ENCODE peak calls at places on chromosomes 11 and 22, in four cellular contexts. One of them, this sample, is unnamed.

GRCh38 chr11:35373284-35373933 is 45.9 kb downstream of the SLC1A2 start:
- DNase-seq in WTC11: no peak
- DNase-seq in HepG2: peak; percentile 28
- DNase-seq in K562: no peak
- DNase-seq in this sample: peak; percentile 86

GRCh38 chr11:108960498-108960897 is 295.6 kb downstream of the DDX10 start:
- DNase-seq in HepG2: no peak
- DNase-seq in WTC11: peak; percentile 29
- DNase-seq in K562: no peak
- DNase-seq in this sample: no peak

GRCh38 chr11:29280452-29280851 is 736.4 kb downstream of the KCNA4 start:
- DNase-seq in K562: no peak
- DNase-seq in WTC11: no peak
- DNase-seq in HepG2: no peak
- DNase-seq in this sample: peak; percentile 47

GRCh38 chr11:80365315-80365714 is 924.5 kb upstream of the TENM4 start:
- DNase-seq in K562: no peak
- DNase-seq in WTC11: no peak
- DNase-seq in HepG2: no peak
- DNase-seq in this sample: no peak

GRCh38 chr22:31394326-31394725 is 5.1 kb upstream of the DRG1 start:
- DNase-seq in WTC11: no peak
- DNase-seq in HepG2: no peak
- DNase-seq in K562: no peak
- DNase-seq in this sample: no peak

GRCh38 chr11:70531281-70532065 is 133.1 kb downstream of the CTTN start:
- DNase-seq in HepG2: no peak
- DNase-seq in WTC11: no peak
- DNase-seq in K562: no peak
- DNase-seq in this sample: no peak

GRCh38 chr11:71461696-71462095 is 8.7 kb downstream of the NADSYN1 start:
- DNase-seq in HepG2: no peak
- DNase-seq in WTC11: no peak
- DNase-seq in K562: no peak
- DNase-seq in this sample: no peak

GRCh38 chr11:120908521-120909181 is 115.3 kb upstream of the TBCEL start:
- DNase-seq in HepG2: no peak
- DNase-seq in WTC11: no peak
- DNase-seq in K562: no peak
- DNase-seq in this sample: no peak

GRCh38 chr11:8056810-8057463 is 24.1 kb upstream of the TUB start:
- DNase-seq in WTC11: no peak
- DNase-seq in HepG2: no peak
- DNase-seq in K562: no peak
- DNase-seq in this sample: no peak

GRCh38 chr22:40426671-40427070 is 56.3 kb downstream of the SGSM3 start:
- DNase-seq in WTC11: no peak
- DNase-seq in HepG2: no peak
- DNase-seq in K562: no peak
- DNase-seq in this sample: no peak

GRCh38 chr11:17782145-17782544 is 47.6 kb downstream of the KCNC1 start:
- DNase-seq in HepG2: no peak
- DNase-seq in K562: no peak
- DNase-seq in WTC11: no peak
- DNase-seq in this sample: no peak

GRCh38 chr11:17781626-17782025 is 47.0 kb downstream of the KCNC1 start:
- DNase-seq in WTC11: no peak
- DNase-seq in HepG2: no peak
- DNase-seq in K562: no peak
- DNase-seq in this sample: no peak

GRCh38 chr11:17783878-17784277 is 49.3 kb downstream of the KCNC1 start:
- DNase-seq in HepG2: no peak
- DNase-seq in WTC11: no peak
- DNase-seq in K562: no peak
- DNase-seq in this sample: no peak

GRCh38 chr11:17781221-17781620 is 46.6 kb downstream of the KCNC1 start:
- DNase-seq in HepG2: no peak
- DNase-seq in K562: no peak
- DNase-seq in WTC11: no peak
- DNase-seq in this sample: no peak

GRCh38 chr11:17782938-17783337 is 48.4 kb downstream of the KCNC1 start:
- DNase-seq in WTC11: no peak
- DNase-seq in K562: no peak
- DNase-seq in HepG2: no peak
- DNase-seq in this sample: no peak
- TF ChIP-seq ESRRA in WTC11: no peak
- TF ChIP-seq ESRRA in K562: no peak
- TF ChIP-seq ESRRA in HepG2: no peak
- TF ChIP-seq ESRRA in this sample: no peak

DNA sequence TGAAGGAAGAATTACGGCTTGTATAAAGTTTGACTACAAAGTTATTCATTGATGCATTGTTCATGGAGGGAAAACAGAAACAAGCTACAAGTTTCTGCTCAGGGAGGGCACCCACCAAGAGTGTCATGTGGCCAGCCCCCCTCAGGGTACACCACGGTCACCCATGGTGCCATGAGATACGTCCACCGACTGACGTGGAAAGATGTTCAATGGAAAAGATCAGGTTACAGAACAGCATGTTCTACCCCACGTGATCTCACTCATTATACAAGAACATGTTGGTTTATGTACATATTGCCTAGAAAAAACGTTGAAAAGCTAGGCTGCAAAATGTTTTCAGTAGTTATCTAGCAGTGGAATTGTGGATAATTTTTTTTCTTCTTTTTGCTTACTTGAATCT is 22.3 kb downstream of the RCN1 start:
- DNase-seq in WTC11: no peak
- DNase-seq in HepG2: no peak
- DNase-seq in K562: no peak
- DNase-seq in this sample: no peak
- TF ChIP-seq ESRRA in WTC11: no peak
- TF ChIP-seq ESRRA in HepG2: no peak
- TF ChIP-seq ESRRA in K562: no peak
- TF ChIP-seq ESRRA in this sample: no peak

DNA sequence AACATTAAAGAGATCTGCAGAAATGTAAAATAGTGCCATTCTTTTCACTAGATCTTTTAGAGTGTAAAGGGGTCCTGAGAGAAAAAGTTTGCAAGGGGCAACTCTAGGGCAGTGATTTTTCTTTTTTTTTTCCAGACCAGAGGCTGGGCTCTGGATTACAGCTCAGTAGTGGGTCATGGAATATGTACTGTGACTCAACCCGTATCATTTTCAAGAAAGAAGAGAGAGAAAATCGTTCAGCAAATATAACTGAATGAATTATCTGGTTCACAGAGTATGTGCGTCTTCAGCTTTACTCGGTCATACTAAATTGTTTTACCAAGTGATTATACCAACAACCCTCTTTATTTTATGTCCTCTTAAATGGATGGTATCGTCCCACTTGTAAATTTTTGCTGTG is 3.8 kb downstream of the CEP57 start:
- DNase-seq in WTC11: no peak
- DNase-seq in HepG2: no peak
- DNase-seq in K562: no peak
- DNase-seq in this sample: no peak
- TF ChIP-seq ESRRA in WTC11: no peak
- TF ChIP-seq ESRRA in HepG2: no peak
- TF ChIP-seq ESRRA in K562: no peak
- TF ChIP-seq ESRRA in this sample: no peak

GRCh38 chr11:95091663-95092062 is 2.0 kb downstream of the ENDOD1 start:
- DNase-seq in K562: no peak
- DNase-seq in HepG2: no peak
- DNase-seq in WTC11: no peak
- DNase-seq in this sample: no peak

GRCh38 chr11:95087171-95087570 is 2.5 kb upstream of the ENDOD1 start:
- DNase-seq in WTC11: no peak
- DNase-seq in HepG2: no peak
- DNase-seq in K562: no peak
- DNase-seq in this sample: no peak

GRCh38 chr11:95088946-95089619 is 563 bp upstream of the ENDOD1 start:
- DNase-seq in K562: no peak
- DNase-seq in WTC11: no peak
- DNase-seq in HepG2: no peak
- DNase-seq in this sample: peak; percentile 11

GRCh38 chr11:95092549-95093324 is 3.1 kb downstream of the ENDOD1 start:
- DNase-seq in K562: peak; percentile 35
- DNase-seq in HepG2: peak; percentile 85
- DNase-seq in WTC11: no peak
- DNase-seq in this sample: peak; percentile 46

DNA sequence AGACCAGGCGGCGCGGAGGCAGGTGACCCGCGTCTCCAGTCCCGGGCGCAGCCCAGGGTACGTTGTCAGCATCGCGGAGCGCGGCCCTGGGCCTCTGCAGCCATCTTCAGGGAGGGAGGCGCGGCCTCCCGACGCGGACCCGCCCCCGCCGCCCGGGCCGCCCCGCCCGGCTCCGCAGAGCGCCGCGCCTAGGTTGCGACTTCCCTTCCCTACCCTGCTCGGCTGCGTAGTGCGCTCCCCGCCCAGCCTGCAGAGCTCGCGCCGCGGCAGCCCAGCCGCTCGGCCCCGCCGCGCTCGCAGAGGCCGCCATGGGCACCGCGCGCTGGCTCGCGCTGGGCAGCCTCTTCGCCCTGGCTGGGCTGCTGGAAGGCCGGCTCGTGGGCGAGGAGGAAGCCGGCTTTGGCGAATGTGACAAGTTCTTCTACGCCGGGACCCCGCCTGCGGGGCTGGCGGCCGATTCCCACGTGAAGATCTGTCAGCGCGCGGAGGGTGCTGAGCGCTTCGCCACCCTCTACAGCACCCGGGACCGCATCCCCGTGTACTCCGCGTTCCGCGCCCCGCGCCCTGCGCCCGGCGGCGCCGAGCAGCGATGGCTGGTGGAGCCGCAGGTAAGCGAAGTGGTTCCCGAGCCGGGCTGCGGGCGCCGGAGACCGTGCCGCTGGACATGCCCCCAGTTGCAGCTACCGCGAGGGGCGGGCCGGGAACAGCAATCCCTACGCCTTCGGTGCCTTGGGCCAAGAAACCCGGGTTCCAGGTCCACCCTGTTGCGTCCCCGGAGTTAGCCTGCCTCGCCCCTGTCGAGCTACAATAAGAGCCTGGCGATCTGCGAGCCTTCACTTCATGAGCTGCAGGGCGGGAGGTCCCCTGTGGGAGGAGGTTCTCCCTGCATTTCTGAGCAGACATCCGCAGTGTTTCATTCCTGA is at the start of gene ENDOD1:
- DNase-seq in HepG2: peak; percentile 57
- DNase-seq in WTC11: peak; percentile 82
- DNase-seq in K562: peak; percentile 89
- DNase-seq in this sample: peak; percentile 75
- TF ChIP-seq ESRRA in HepG2: no peak
- TF ChIP-seq ESRRA in WTC11: peak; percentile 43
- TF ChIP-seq ESRRA in K562: no peak
- TF ChIP-seq ESRRA in this sample: no peak

GRCh38 chr11:83566948-83567347 is 280.8 kb upstream of the CCDC90B start:
- DNase-seq in HepG2: no peak
- DNase-seq in WTC11: no peak
- DNase-seq in K562: no peak
- DNase-seq in this sample: no peak
- TF ChIP-seq ESRRA in HepG2: no peak
- TF ChIP-seq ESRRA in WTC11: no peak
- TF ChIP-seq ESRRA in K562: no peak
- TF ChIP-seq ESRRA in this sample: no peak

GRCh38 chr11:113806403-113806802 is 26.8 kb downstream of the CLDN25 start:
- DNase-seq in K562: peak; percentile 38
- DNase-seq in HepG2: peak; percentile 64
- DNase-seq in WTC11: peak; percentile 68
- DNase-seq in this sample: peak; percentile 4
- TF ChIP-seq ESRRA in K562: no peak
- TF ChIP-seq ESRRA in HepG2: peak; percentile 44
- TF ChIP-seq ESRRA in WTC11: no peak
- TF ChIP-seq ESRRA in this sample: no peak

GRCh38 chr22:34115722-34116121 is 195.4 kb upstream of the LARGE1 start:
- DNase-seq in HepG2: no peak
- DNase-seq in K562: no peak
- DNase-seq in WTC11: no peak
- DNase-seq in this sample: no peak

GRCh38 chr22:34116126-34116525 is 195.8 kb upstream of the LARGE1 start:
- DNase-seq in K562: no peak
- DNase-seq in WTC11: no peak
- DNase-seq in HepG2: no peak
- DNase-seq in this sample: no peak

GRCh38 chr22:34113381-34113780 is 193.1 kb upstream of the LARGE1 start:
- DNase-seq in WTC11: no peak
- DNase-seq in K562: no peak
- DNase-seq in HepG2: no peak
- DNase-seq in this sample: no peak

GRCh38 chr22:34108168-34108567 is 187.9 kb upstream of the LARGE1 start:
- DNase-seq in HepG2: no peak
- DNase-seq in WTC11: no peak
- DNase-seq in K562: no peak
- DNase-seq in this sample: no peak

GRCh38 chr22:34111210-34111824 is 191.0 kb upstream of the LARGE1 start:
- DNase-seq in K562: peak; percentile 11
- DNase-seq in HepG2: peak; percentile 22
- DNase-seq in WTC11: peak; percentile 49
- DNase-seq in this sample: peak; percentile 22
- TF ChIP-seq ESRRA in K562: no peak
- TF ChIP-seq ESRRA in HepG2: no peak
- TF ChIP-seq ESRRA in WTC11: no peak
- TF ChIP-seq ESRRA in this sample: no peak

GRCh38 chr11:59572091-59572490 is 43.5 kb downstream of the OSBP start:
- DNase-seq in HepG2: no peak
- DNase-seq in K562: no peak
- DNase-seq in WTC11: no peak
- DNase-seq in this sample: no peak
- TF ChIP-seq ESRRA in HepG2: no peak
- TF ChIP-seq ESRRA in K562: no peak
- TF ChIP-seq ESRRA in WTC11: no peak
- TF ChIP-seq ESRRA in this sample: no peak

GRCh38 chr11:47661245-47661644 is 18.9 kb upstream of the MTCH2 start:
- DNase-seq in WTC11: no peak
- DNase-seq in K562: no peak
- DNase-seq in HepG2: no peak
- DNase-seq in this sample: no peak
- TF ChIP-seq ESRRA in WTC11: no peak
- TF ChIP-seq ESRRA in K562: no peak
- TF ChIP-seq ESRRA in HepG2: no peak
- TF ChIP-seq ESRRA in this sample: no peak

This sample was measured in A549.